ENCODE peak calls at places on chromosomes 5 and 9, in eight cellular contexts. One of them, this sample, is unnamed.

GRCh38 chr9:71748280-71748743 is 20.0 kb downstream of the CEMIP2 start:
- DNase-seq in AG04449: peak; percentile 59
- DNase-seq in body of pancreas: no peak
- DNase-seq in heart right ventricle: no peak
- DNase-seq in A549: no peak
- DNase-seq in fibroblast of pulmonary artery: peak; percentile 84
- DNase-seq in BJ: no peak
- DNase-seq in fibroblast of lung: peak; percentile 61
- DNase-seq in this sample: no peak

GRCh38 chr9:34125681-34126206 is 754 bp downstream of the DCAF12 start:
- DNase-seq in heart right ventricle: no peak
- DNase-seq in A549: peak; percentile 21
- DNase-seq in AG04449: no peak
- DNase-seq in fibroblast of pulmonary artery: peak; percentile 8
- DNase-seq in BJ: no peak
- DNase-seq in body of pancreas: peak; percentile 12
- DNase-seq in fibroblast of lung: peak; percentile 21
- DNase-seq in this sample: no peak

GRCh38 chr5:169181785-169182184 is 119.2 kb downstream of the SLIT3 start:
- DNase-seq in body of pancreas: no peak
- DNase-seq in AG04449: no peak
- DNase-seq in heart right ventricle: no peak
- DNase-seq in A549: peak; percentile 53
- DNase-seq in BJ: no peak
- DNase-seq in fibroblast of lung: no peak
- DNase-seq in fibroblast of pulmonary artery: no peak
- DNase-seq in this sample: no peak

GRCh38 chr9:89496645-89497044 is 1.3 kb downstream of the SEMA4D start:
- DNase-seq in BJ: no peak
- DNase-seq in AG04449: no peak
- DNase-seq in fibroblast of lung: no peak
- DNase-seq in A549: no peak
- DNase-seq in heart right ventricle: no peak
- DNase-seq in fibroblast of pulmonary artery: no peak
- DNase-seq in body of pancreas: no peak
- DNase-seq in this sample: no peak

GRCh38 chr9:113593682-113594281 is 130.3 kb downstream of the RGS3 start:
- DNase-seq in fibroblast of pulmonary artery: peak; percentile 98
- DNase-seq in BJ: peak; percentile 97
- DNase-seq in body of pancreas: peak; percentile 94
- DNase-seq in A549: peak; percentile 95
- DNase-seq in fibroblast of lung: peak; percentile 96
- DNase-seq in heart right ventricle: peak; percentile 97
- DNase-seq in AG04449: peak; percentile 88
- DNase-seq in this sample: peak; percentile 97

GRCh38 chr5:73728493-73729273 is 102.7 kb downstream of the ARHGEF28 start:
- DNase-seq in heart right ventricle: no peak
- DNase-seq in A549: no peak
- DNase-seq in BJ: no peak
- DNase-seq in fibroblast of lung: no peak
- DNase-seq in fibroblast of pulmonary artery: no peak
- DNase-seq in body of pancreas: peak; percentile 78
- DNase-seq in AG04449: no peak
- DNase-seq in this sample: no peak

GRCh38 chr5:171492781-171493180 is 73.3 kb downstream of the FGF18 start:
- DNase-seq in AG04449: no peak
- DNase-seq in body of pancreas: no peak
- DNase-seq in A549: peak; percentile 39
- DNase-seq in fibroblast of lung: no peak
- DNase-seq in heart right ventricle: no peak
- DNase-seq in BJ: no peak
- DNase-seq in fibroblast of pulmonary artery: peak; percentile 33
- DNase-seq in this sample: no peak

GRCh38 chr5:143316844-143317631 is 86.4 kb downstream of the NR3C1 start:
- DNase-seq in BJ: no peak
- DNase-seq in fibroblast of lung: peak; percentile 58
- DNase-seq in A549: no peak
- DNase-seq in body of pancreas: no peak
- DNase-seq in fibroblast of pulmonary artery: peak; percentile 53
- DNase-seq in AG04449: no peak
- DNase-seq in heart right ventricle: peak; percentile 23
- DNase-seq in this sample: no peak

GRCh38 chr5:17056056-17056690 is 120.1 kb upstream of the MYO10 start:
- DNase-seq in heart right ventricle: peak; percentile 21
- DNase-seq in BJ: no peak
- DNase-seq in fibroblast of lung: no peak
- DNase-seq in fibroblast of pulmonary artery: peak; percentile 31
- DNase-seq in body of pancreas: peak; percentile 60
- DNase-seq in AG04449: no peak
- DNase-seq in A549: peak; percentile 49
- DNase-seq in this sample: no peak

DNA sequence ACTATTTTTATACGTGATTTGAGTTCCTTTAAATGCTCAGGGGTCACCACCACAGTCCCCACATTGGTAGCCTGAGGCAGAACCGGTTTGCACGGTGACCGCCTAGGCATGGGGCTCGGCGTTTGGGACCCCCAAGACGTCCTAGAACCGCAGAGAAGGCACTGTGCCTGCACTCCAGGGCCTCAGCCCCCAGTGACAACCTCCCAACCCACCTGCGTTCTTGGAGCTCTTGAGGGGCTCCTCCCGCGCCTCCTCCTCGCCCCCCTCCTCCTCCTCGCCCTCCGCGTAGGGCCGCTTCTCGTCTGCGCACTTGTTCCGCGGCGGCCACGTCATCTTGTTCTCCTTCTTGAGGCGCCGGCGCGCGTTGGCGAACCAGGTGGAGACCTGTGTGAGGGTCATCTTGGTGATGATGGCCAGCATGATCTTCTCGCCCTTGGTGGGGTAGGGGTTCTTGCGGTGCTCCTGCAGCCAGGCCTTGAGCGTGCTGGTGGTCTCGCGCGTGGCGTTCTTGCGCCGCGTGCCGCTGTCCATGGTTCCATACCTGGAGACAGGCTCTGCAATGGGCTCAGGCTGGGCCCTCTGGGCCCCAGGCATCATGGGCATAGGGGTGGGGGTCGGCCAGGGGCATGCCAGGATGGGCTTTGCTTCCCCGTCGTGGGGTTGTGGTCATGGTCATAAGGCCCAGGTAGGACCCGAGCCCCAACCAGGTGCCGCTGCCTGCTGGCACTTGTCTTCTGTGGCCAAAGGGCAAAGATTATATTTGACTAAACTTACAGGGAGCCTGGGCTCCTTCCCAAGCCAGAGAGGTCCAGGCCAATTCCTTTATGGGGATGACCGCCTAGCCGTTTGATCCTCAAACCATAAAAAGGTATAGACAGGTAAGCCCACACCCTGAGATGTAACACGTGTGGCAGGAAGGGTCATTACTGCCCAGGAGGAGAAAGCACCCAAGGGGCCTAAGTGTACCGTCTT is 3.1 kb downstream of the IRX4 start:
- DNase-seq in heart right ventricle: no peak
- DNase-seq in body of pancreas: no peak
- DNase-seq in fibroblast of lung: no peak
- DNase-seq in AG04449: no peak
- DNase-seq in fibroblast of pulmonary artery: no peak
- DNase-seq in A549: no peak
- DNase-seq in BJ: no peak
- DNase-seq in this sample: no peak
- H3K4me3 ChIP-seq in heart right ventricle: no peak overlapping the region
- H3K4me3 ChIP-seq in body of pancreas: no peak overlapping the region
- H3K4me3 ChIP-seq in fibroblast of lung: no peak overlapping the region
- H3K4me3 ChIP-seq in AG04449: no peak overlapping the region
- H3K4me3 ChIP-seq in fibroblast of pulmonary artery: no peak overlapping the region
- H3K4me3 ChIP-seq in A549: no peak overlapping the region
- H3K4me3 ChIP-seq in BJ: no peak overlapping the region
- H3K4me3 ChIP-seq in this sample: no peak overlapping the region

GRCh38 chr5:133287500-133287899 is 235.7 kb downstream of the HSPA4 start:
- DNase-seq in heart right ventricle: no peak
- DNase-seq in fibroblast of lung: peak; percentile 31
- DNase-seq in A549: peak; percentile 53
- DNase-seq in AG04449: no peak
- DNase-seq in fibroblast of pulmonary artery: peak; percentile 47
- DNase-seq in body of pancreas: peak; percentile 57
- DNase-seq in BJ: no peak
- DNase-seq in this sample: no peak
- TF ChIP-seq CTCF in heart right ventricle: peak; percentile 25
- TF ChIP-seq CTCF in fibroblast of lung: peak; percentile 63
- TF ChIP-seq CTCF in A549: peak; percentile 58
- TF ChIP-seq CTCF in AG04449: peak; percentile 78
- TF ChIP-seq CTCF in fibroblast of pulmonary artery: peak; percentile 50
- TF ChIP-seq CTCF in body of pancreas: peak; percentile 47
- TF ChIP-seq CTCF in BJ: peak; percentile 44
- TF ChIP-seq CTCF in this sample: peak; percentile 64

GRCh38 chr9:36665921-36666429 is 93.3 kb downstream of the MELK start:
- DNase-seq in AG04449: no peak
- DNase-seq in BJ: no peak
- DNase-seq in A549: no peak
- DNase-seq in body of pancreas: no peak
- DNase-seq in fibroblast of lung: no peak
- DNase-seq in heart right ventricle: no peak
- DNase-seq in fibroblast of pulmonary artery: peak; percentile 66
- DNase-seq in this sample: no peak
- H3K4me3 ChIP-seq in AG04449: no peak overlapping the region
- H3K4me3 ChIP-seq in BJ: no peak overlapping the region
- H3K4me3 ChIP-seq in A549: no peak overlapping the region
- H3K4me3 ChIP-seq in body of pancreas: no peak overlapping the region
- H3K4me3 ChIP-seq in fibroblast of lung: no peak overlapping the region
- H3K4me3 ChIP-seq in heart right ventricle: no peak overlapping the region
- H3K4me3 ChIP-seq in fibroblast of pulmonary artery: no peak overlapping the region
- H3K4me3 ChIP-seq in this sample: no peak overlapping the region

DNA sequence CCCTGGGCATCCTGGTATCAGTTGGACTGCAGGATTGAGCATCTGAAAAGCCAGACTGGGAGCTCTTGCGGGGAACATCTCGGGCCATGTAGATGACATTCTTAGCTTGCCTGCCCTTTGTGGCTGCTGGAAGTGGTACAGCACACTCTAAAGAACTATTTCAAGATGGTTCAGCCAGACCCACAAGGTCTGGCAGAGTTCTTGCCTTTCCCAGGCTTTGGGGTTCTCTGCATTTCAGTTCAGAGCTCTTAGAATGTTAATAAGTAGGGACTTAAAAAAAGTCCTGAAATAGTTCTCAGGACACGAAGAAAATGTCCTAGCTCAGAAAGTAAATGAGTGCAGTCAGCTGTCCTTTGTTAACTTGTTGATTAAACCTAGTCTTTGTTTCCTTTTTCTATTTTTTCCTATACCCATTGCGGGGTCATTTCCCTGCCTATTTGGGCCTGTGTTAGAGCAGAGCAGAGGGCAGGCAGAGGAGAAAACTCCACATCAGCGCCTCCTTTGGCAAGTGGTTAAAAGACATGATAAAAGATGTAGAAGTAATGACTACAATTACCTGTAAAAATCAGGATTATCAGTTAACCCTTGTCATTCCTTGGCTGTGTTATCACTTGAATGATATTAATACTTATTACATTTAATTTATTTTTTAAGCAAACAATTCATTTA is 291.5 kb downstream of the ZSWIM6 start:
- DNase-seq in BJ: no peak
- DNase-seq in AG04449: no peak
- DNase-seq in fibroblast of pulmonary artery: no peak
- DNase-seq in body of pancreas: no peak
- DNase-seq in heart right ventricle: no peak
- DNase-seq in fibroblast of lung: no peak
- DNase-seq in A549: peak; percentile 60
- DNase-seq in this sample: no peak
- TF ChIP-seq CTCF in BJ: no peak
- TF ChIP-seq CTCF in AG04449: no peak
- TF ChIP-seq CTCF in fibroblast of pulmonary artery: peak; percentile 34
- TF ChIP-seq CTCF in body of pancreas: no peak
- TF ChIP-seq CTCF in heart right ventricle: no peak
- TF ChIP-seq CTCF in fibroblast of lung: no peak
- TF ChIP-seq CTCF in A549: peak; percentile 42
- TF ChIP-seq CTCF in this sample: peak; percentile 49

GRCh38 chr5:122312670-122312988 is 592 bp downstream of the SNCAIP start:
- DNase-seq in fibroblast of lung: peak; percentile 34
- DNase-seq in heart right ventricle: no peak
- DNase-seq in BJ: no peak
- DNase-seq in fibroblast of pulmonary artery: peak; percentile 23
- DNase-seq in AG04449: no peak
- DNase-seq in A549: no peak
- DNase-seq in body of pancreas: peak; percentile 20
- DNase-seq in this sample: no peak

GRCh38 chr5:122310886-122311285 is 1.2 kb upstream of the SNCAIP start:
- DNase-seq in fibroblast of lung: no peak
- DNase-seq in fibroblast of pulmonary artery: no peak
- DNase-seq in BJ: no peak
- DNase-seq in AG04449: no peak
- DNase-seq in heart right ventricle: no peak
- DNase-seq in body of pancreas: no peak
- DNase-seq in A549: no peak
- DNase-seq in this sample: no peak

GRCh38 chr5:122311400-122311887 is 593 bp upstream of the SNCAIP start:
- DNase-seq in body of pancreas: peak; percentile 10
- DNase-seq in A549: no peak
- DNase-seq in fibroblast of pulmonary artery: no peak
- DNase-seq in AG04449: no peak
- DNase-seq in BJ: no peak
- DNase-seq in heart right ventricle: peak; percentile 8
- DNase-seq in fibroblast of lung: no peak
- DNase-seq in this sample: no peak

GRCh38 chr5:122313001-122313402 is 965 bp downstream of the SNCAIP start:
- DNase-seq in fibroblast of pulmonary artery: peak; percentile 56
- DNase-seq in body of pancreas: peak; percentile 7
- DNase-seq in A549: no peak
- DNase-seq in AG04449: no peak
- DNase-seq in fibroblast of lung: peak; percentile 48
- DNase-seq in heart right ventricle: peak; percentile 8
- DNase-seq in BJ: no peak
- DNase-seq in this sample: no peak

DNA sequence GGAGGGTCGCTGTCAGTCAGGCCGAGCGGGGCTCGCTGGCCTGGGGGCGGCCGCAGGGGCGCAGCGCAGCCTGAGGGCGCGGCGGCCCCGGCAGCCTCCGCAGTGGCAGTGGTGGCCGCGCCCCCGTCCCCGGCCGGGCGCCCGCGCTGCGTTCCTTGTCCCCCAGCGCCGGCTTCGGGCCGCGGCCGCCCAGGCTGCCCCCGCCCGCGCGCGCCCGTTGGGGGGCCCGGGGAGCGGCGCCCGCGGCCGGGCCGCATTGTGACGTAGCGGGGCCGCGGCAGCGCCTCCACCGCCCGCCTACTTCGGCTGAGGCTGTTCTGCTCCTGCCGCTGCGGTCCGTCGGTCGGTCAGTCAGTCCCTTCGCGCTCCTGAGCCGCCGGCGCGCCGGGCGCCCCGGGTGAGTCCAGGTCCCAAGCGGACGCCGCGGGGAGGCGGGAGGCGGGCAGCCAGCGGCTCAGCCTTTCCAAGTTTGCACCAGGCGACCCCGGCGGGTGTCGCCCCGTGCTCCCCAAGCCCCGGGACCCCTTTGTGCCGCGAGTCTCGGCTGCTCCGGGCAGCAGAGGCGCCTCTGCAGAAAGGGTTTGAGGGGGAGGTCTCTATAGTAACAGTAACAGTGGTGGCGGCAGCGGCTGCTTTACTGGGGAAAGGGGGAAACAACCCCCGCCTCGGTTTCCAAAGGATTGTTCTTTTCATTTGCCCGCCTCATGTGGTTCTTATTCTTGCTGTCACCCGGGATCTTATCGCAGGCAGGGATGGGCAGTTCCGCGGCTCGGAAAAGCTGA is at the start of gene SNCAIP:
- DNase-seq in AG04449: no peak
- DNase-seq in BJ: no peak
- DNase-seq in body of pancreas: peak; percentile 51
- DNase-seq in A549: peak; percentile 11
- DNase-seq in heart right ventricle: peak; percentile 14
- DNase-seq in fibroblast of lung: peak; percentile 41
- DNase-seq in fibroblast of pulmonary artery: peak; percentile 36
- DNase-seq in this sample: no peak
- H3K4me3 ChIP-seq in AG04449: peak within 1 kb of the TSS; percentile 62
- H3K4me3 ChIP-seq in BJ: peak within 1 kb of the TSS; percentile 66
- H3K4me3 ChIP-seq in body of pancreas: peak within 1 kb of the TSS; percentile 14
- H3K4me3 ChIP-seq in A549: peak within 1 kb of the TSS; percentile 53
- H3K4me3 ChIP-seq in heart right ventricle: peak within 1 kb of the TSS; percentile 72
- H3K4me3 ChIP-seq in fibroblast of lung: peak within 1 kb of the TSS; percentile 67
- H3K4me3 ChIP-seq in fibroblast of pulmonary artery: peak within 1 kb of the TSS; percentile 62
- H3K4me3 ChIP-seq in this sample: peak within 1 kb of the TSS; percentile 60

This sample was measured in retinal pigment epithelial cell.